ENCODE peak calls at places on chromosomes 7 and 10, in seven cellular contexts. V is Daoy; Y is cardiac fibroblast; E is left cardiac atrium; H is NCI-H1436 treated with DMSO at 0.1 percent for 48 hours; A is effector memory CD4-positive, alpha-beta T cell; W is stimulated activated CD8-positive, alpha-beta memory T cell treated with anti-CD3 and anti-CD28 coated beads, Interleukin-4, amount 100 ng/mL, for 24 hours. I is an unnamed sample.

GRCh38 chr7:90298145-90299038 is 22.7 kb downstream of the FAM237B start:
- DNase-seq in E (no peak), A (no peak), V (peak; percentile 59), W (no peak), H (no peak), Y (peak; percentile 86), I (no peak)

GRCh38 chr10:99630439-99630838 is 10.2 kb upstream of the SLC25A28 start:
- DNase-seq in Y (peak; percentile 69), V (peak; percentile 13), H (no peak), E (no peak), W (no peak), A (no peak), I (no peak)

GRCh38 chr7:106870983-106871410 is 5.9 kb downstream of the PIK3CG start:
- DNase-seq in H (no peak), E (no peak), W (no peak), Y (no peak), V (no peak), A (no peak), I (no peak)

GRCh38 chr10:110051487-110051886 is 43.7 kb downstream of the ADD3 start:
- DNase-seq in W (no peak), H (no peak), E (no peak), Y (no peak), A (no peak), V (no peak), I (no peak)

GRCh38 chr10:34890931-34891330 is 75.8 kb upstream of the PARD3 start:
- DNase-seq in A (no peak), V (no peak), Y (no peak), H (no peak), E (no peak), W (no peak), I (no peak)

GRCh38 chr7:41520445-41520844 is 182.4 kb downstream of the INHBA start:
- DNase-seq in A (no peak), W (no peak), E (no peak), V (no peak), H (no peak), Y (no peak), I (no peak)

GRCh38 chr7:29350351-29350750 is 155.8 kb downstream of the CHN2 start:
- DNase-seq in H (no peak), W (no peak), E (no peak), A (no peak), Y (no peak), V (peak; percentile 68), I (no peak)

GRCh38 chr10:5960070-5960972 is 17.0 kb downstream of the IL15RA start:
- DNase-seq in A (no peak), Y (peak; percentile 20), V (no peak), H (no peak), E (no peak), W (no peak), I (no peak)

GRCh38 chr10:132443605-132443997 is 46.6 kb downstream of the PWWP2B start:
- DNase-seq in W (peak; percentile 61), H (no peak), A (peak; percentile 56), Y (peak; percentile 40), E (no peak), V (peak; percentile 61), I (peak; percentile 52)

GRCh38 chr7:16171928-16172327 is 249.4 kb downstream of the CRPPA start:
- DNase-seq in E (no peak), Y (peak; percentile 47), W (no peak), H (no peak), V (peak; percentile 1), A (no peak), I (no peak)

GRCh38 chr7:42262907-42263466 is 26.0 kb upstream of the GLI3 start:
- DNase-seq in H (no peak), E (peak; percentile 46), A (no peak), V (peak; percentile 95), W (no peak), Y (peak; percentile 32), I (no peak)

GRCh38 chr10:94065344-94065743 is 71.6 kb downstream of the PLCE1 start:
- DNase-seq in A (no peak), H (no peak), E (no peak), Y (peak; percentile 49), W (no peak), V (no peak), I (no peak)

GRCh38 chr10:62980697-62981495 is 152.2 kb upstream of the NRBF2 start:
- DNase-seq in E (no peak), Y (no peak), H (no peak), V (peak; percentile 21), W (no peak), A (no peak), I (no peak)

GRCh38 chr10:34954142-34954541 is 136.0 kb downstream of the CUL2 start:
- DNase-seq in A (no peak), Y (no peak), W (no peak), V (no peak), H (no peak), E (no peak), I (no peak)

GRCh38 chr7:4681922-4682620 is at the start of gene FOXK1:
- DNase-seq in A (peak; percentile 58), H (no peak), Y (peak; percentile 60), W (peak; percentile 77), E (peak; percentile 82), V (peak; percentile 90), I (peak; percentile 82)

GRCh38 chr7:70417061-70417655 is 714.8 kb upstream of the GALNT17 start:
- DNase-seq in W (no peak), A (no peak), V (no peak), H (no peak), E (no peak), Y (no peak), I (no peak)

GRCh38 chr10:93413252-93413689 is 68.9 kb downstream of the MYOF start:
- DNase-seq in H (no peak), Y (peak; percentile 81), A (no peak), E (no peak), W (no peak), V (no peak), I (no peak)

GRCh38 chr7:158828343-158829020 is 827 bp downstream of the ESYT2 start:
- DNase-seq in W (no peak), E (peak; percentile 60), Y (peak; percentile 30), H (no peak), V (peak; percentile 42), A (no peak), I (peak; percentile 30)

GRCh38 chr10:76881477-76882220 is 756.0 kb downstream of the KCNMA1 start:
- DNase-seq in Y (peak; percentile 33), W (no peak), A (no peak), H (no peak), V (no peak), E (no peak), I (no peak)

GRCh38 chr10:121823993-121824463 is 103.8 kb downstream of the ATE1 start:
- DNase-seq in W (no peak), E (no peak), A (no peak), H (no peak), Y (peak; percentile 67), V (peak; percentile 1), I (no peak)

GRCh38 chr10:45547207-45547606 is 125.4 kb downstream of the ZFAND4 start:
- DNase-seq in Y (no peak), V (no peak), E (no peak), W (no peak), H (no peak), A (no peak), I (no peak)

GRCh38 chr7:51310131-51310583 is 6.5 kb downstream of the COBL start:
- DNase-seq in Y (no peak), H (no peak), V (no peak), W (no peak), E (no peak), A (no peak), I (no peak)

I was measured in T-helper 17 cell.